ENCODE peak calls at places on chromosome 14, in five cellular contexts. Q is HepG2, K is HFF-Myc, T is GM23338, H is WERI-Rb-1. R is an unnamed sample.

GRCh38 chr14:42013560-42013959 is 406.9 kb downstream of the LRFN5 start:
- DNase-seq in K (no peak), Q (no peak), H (no peak), T (no peak), R (no peak)

GRCh38 chr14:48398675-48399282 is 723.4 kb upstream of the MDGA2 start:
- DNase-seq in T (peak; percentile 88), Q (peak; percentile 16), K (peak; percentile 3), H (peak; percentile 15), R (peak; percentile 28)

GRCh38 chr14:64198021-64198420 is 96.2 kb downstream of the ESR2 start:
- DNase-seq in Q (no peak), T (no peak), H (no peak), K (no peak), R (no peak)

GRCh38 chr14:104230946-104231345 is 92.6 kb downstream of the KIF26A start:
- DNase-seq in Q (no peak), H (peak; percentile 2), T (no peak), K (no peak), R (no peak)

GRCh38 chr14:104196461-104197180 is 58.2 kb downstream of the KIF26A start:
- DNase-seq in T (no peak), K (no peak), H (no peak), Q (no peak), R (no peak)

GRCh38 chr14:71060795-71061455 is 153.7 kb downstream of the PCNX1 start:
- DNase-seq in K (no peak), T (no peak), Q (no peak), H (no peak), R (no peak)

GRCh38 chr14:52553671-52554575 is 1.3 kb downstream of the GPR137C start:
- DNase-seq in K (peak; percentile 68), H (peak; percentile 75), T (peak; percentile 50), Q (peak; percentile 67), R (peak; percentile 84)

GRCh38 chr14:61478971-61479473 is 157.6 kb downstream of the PRKCH start:
- DNase-seq in T (no peak), H (no peak), K (no peak), Q (no peak), R (no peak)

GRCh38 chr14:22563987-22564386 is 25.0 kb downstream of the DAD1 start:
- DNase-seq in T (no peak), Q (no peak), H (no peak), K (no peak), R (no peak)

GRCh38 chr14:55754471-55754870 is 174.5 kb downstream of the KTN1 start:
- DNase-seq in T (no peak), K (no peak), Q (no peak), H (no peak), R (no peak)

GRCh38 chr14:29028973-29029582 is 262.5 kb downstream of the FOXG1 start:
- DNase-seq in K (no peak), Q (peak; percentile 99), T (peak; percentile 83), H (no peak), R (no peak)

GRCh38 chr14:83251402-83251801 is 1717.7 kb upstream of the SEL1L start:
- DNase-seq in K (no peak), T (no peak), H (no peak), Q (no peak), R (no peak)

GRCh38 chr14:39431416-39432178 is 636 bp downstream of the FBXO33 start:
- DNase-seq in Q (peak; percentile 51), K (no peak), H (peak; percentile 29), T (peak; percentile 75), R (no peak)

GRCh38 chr14:68458840-68459469 is 333.9 kb downstream of the ZFP36L1 start:
- DNase-seq in K (no peak), H (peak; percentile 72), T (peak; percentile 60), Q (peak; percentile 95), R (peak; percentile 70)

GRCh38 chr14:97033556-97034081 is 236.4 kb downstream of the VRK1 start:
- DNase-seq in Q (no peak), T (peak; percentile 48), H (no peak), K (no peak), R (no peak)

GRCh38 chr14:68316078-68316868 is 476.6 kb downstream of the ZFP36L1 start:
- DNase-seq in T (no peak), H (no peak), K (no peak), Q (peak; percentile 75), R (no peak)

GRCh38 chr14:96052541-96053105 is 13.5 kb downstream of the C14orf132 start:
- DNase-seq in K (no peak), T (no peak), Q (no peak), H (no peak), R (no peak)

GRCh38 chr14:97723834-97724770 is 926.9 kb downstream of the VRK1 start:
- DNase-seq in T (no peak), K (no peak), H (no peak), Q (no peak), R (no peak)

GRCh38 chr14:93994919-93995682 is 2.0 kb upstream of the CCDC197 start:
- DNase-seq in Q (no peak), T (peak; percentile 67), H (no peak), K (no peak), R (peak; percentile 34)

GRCh38 chr14:49306152-49306751 is 279.9 kb downstream of the RPS29 start:
- DNase-seq in K (no peak), T (peak; percentile 77), H (no peak), Q (peak; percentile 3), R (peak; percentile 6)

GRCh38 chr14:49992901-49993335 is 100.0 kb downstream of the ARF6 start:
- DNase-seq in T (no peak), K (no peak), Q (peak; percentile 86), H (no peak), R (no peak)

GRCh38 chr14:95841680-95842079 is 35.0 kb upstream of the TUNAR start:
- DNase-seq in Q (no peak), H (no peak), T (no peak), K (no peak), R (no peak)

GRCh38 chr14:63896278-63896720 is 43.5 kb downstream of the SYNE2 start:
- DNase-seq in Q (peak; percentile 81), T (no peak), K (no peak), H (no peak), R (peak; percentile 99)

DNA sequence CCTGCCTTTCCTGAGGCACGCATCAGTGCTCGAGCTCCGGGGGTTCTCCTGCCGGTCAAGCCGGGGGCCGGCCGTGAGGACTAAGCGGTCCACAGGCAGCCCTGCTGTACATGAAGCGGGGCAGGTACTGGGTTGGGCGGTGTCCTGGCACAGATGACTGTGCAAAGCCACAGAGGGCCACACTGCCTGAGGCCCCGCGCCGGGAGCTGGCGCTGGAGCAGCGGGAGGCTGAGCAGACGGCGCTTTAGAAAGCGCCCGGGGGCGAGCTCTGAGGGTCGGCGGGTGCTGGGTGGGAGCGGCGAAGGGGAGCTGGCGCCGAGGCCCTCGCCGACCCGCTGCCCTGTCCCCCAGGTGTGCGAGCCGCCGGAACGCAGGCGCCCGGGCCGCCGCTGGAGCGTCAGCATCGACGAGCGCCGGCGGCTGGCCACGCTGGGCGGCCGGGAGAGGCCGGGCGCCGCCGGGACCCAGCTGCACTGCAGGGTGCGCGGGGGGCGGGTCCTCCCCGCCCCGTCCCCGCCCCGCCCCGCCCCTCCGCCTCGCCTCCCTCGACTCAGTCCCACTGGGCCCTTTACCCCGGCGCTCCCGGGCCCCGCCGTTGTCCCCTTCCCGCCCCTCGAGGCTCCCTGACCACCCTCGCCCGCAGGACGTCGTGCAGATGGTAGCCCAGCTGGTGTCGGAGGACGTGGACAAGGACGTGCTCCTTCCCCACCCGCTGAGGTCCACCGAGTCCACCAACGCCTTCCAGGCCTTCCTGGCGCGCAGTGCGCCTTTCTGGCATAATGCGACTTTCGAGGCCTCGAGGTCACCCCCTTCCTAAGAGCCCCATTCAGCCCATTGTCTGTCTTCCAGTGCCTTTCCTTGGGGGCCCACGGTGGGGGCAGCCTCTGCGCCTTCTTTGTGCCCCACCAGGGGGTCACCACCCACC is 8.3 kb upstream of the MTA1 start:
- DNase-seq in Q (no peak), K (no peak), T (peak; percentile 62), H (peak; percentile 40), R (no peak)
- H3K4me3 ChIP-seq in Q (peak overlapping the region; percentile 67), K (peak overlapping the region; percentile 24), T (peak overlapping the region; percentile 61), H (peak overlapping the region; percentile 49), R (peak overlapping the region; percentile 23)

GRCh38 chr14:101737414-101738367 is 23.8 kb upstream of the PPP2R5C start:
- DNase-seq in T (no peak), H (no peak), K (no peak), Q (no peak), R (no peak)
- TF ChIP-seq CTCF in T (peak; percentile 18), H (peak; percentile 15), K (no peak), Q (peak; percentile 48), R (no peak)

DNA sequence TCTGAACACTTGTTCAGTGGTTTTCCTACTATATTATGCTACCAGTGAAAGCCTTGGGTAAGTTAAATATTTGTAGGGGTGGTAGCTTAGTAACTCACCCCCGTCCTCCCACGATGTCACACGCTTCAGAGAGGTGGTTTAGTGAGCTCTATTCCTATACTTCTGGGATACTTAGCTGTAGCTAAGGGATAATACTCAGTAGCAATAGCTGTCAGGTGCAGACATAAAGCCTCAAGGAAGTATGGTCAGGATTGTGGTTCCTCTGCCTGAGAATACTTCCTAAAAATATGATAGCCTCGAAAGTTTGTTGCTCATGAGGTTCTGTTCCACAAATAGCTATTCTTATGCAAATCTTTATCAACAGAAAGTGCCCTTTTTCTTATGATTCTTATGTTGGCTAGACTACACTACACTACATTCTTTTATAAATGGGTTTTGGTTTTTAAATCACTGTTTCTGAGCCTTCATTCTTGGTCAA is 11.9 kb downstream of the DLST start:
- DNase-seq in T (no peak), H (no peak), K (no peak), Q (no peak), R (no peak)
- H3K4me3 ChIP-seq in T (no peak overlapping the region), H (no peak overlapping the region), K (no peak overlapping the region), Q (no peak overlapping the region), R (no peak overlapping the region)

DNA sequence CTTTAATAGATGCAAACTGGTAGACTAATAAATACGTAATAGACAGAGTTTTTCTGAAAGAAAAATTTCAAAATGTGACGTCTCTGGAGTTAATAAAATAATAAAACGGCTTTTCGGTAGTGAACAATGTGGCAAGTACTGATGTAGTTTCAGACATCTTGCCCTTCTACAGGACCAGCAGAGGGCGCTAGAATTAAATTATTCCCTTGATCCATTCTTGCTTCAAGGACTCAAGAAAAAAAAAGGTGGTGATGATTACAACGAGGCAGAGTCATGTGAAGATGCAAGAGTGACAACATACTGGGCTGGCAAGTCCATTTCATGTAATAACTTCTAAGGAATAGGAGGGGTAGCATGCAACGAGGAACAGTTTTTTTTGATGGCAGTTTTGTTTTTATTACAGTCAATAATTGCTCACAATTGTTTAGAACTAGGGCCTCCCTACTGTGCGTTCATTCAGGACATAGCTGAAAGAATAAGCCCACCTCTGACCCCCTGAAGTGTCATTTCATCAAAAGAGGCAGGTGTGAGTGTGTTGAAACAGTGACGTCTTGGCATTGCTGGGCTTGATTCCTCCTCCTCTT is 101.0 kb upstream of the GZMB start:
- DNase-seq in K (peak; percentile 72), Q (peak; percentile 86), T (peak; percentile 88), H (peak; percentile 17), R (peak; percentile 50)
- TF ChIP-seq CTCF in K (peak; percentile 59), Q (peak; percentile 91), T (peak; percentile 83), H (peak; percentile 53), R (peak; percentile 67)